ENCODE peak calls at places on chromosomes 7 and 10, in eight cellular contexts. J is cardiac muscle cell; Q is endothelial cell of umbilical vein; R is CD8-positive, alpha-beta memory T cell; G is pancreas; M is left lung; K is endodermal cell; W is H7. C is an unnamed sample.

GRCh38 chr10:128275405-128275804 is 149.2 kb upstream of the MKI67 start:
- DNase-seq in J (no peak), Q (no peak), R (no peak), G (no peak), M (no peak), K (no peak), W (no peak), C (no peak)

GRCh38 chr7:47415289-47416212 is 166.4 kb downstream of the TNS3 start:
- DNase-seq in J (no peak), Q (no peak), R (no peak), G (no peak), M (no peak), K (peak; percentile 12), W (no peak), C (no peak)

GRCh38 chr10:43872644-43873043 is 224.0 kb upstream of the ZNF32 start:
- DNase-seq in J (no peak), Q (no peak), R (no peak), G (no peak), M (no peak), K (no peak), W (no peak), C (no peak)

GRCh38 chr7:36021367-36021766 is 131.7 kb upstream of the EEPD1 start:
- DNase-seq in J (peak; percentile 48), Q (peak; percentile 23), R (no peak), G (no peak), M (no peak), K (peak; percentile 81), W (peak; percentile 69), C (no peak)

GRCh38 chr10:88735661-88736060 is 24.2 kb upstream of the LIPN start:
- DNase-seq in J (peak; percentile 7), Q (no peak), R (no peak), G (no peak), M (no peak), K (no peak), W (no peak), C (peak; percentile 56)

GRCh38 chr7:5510426-5511045 is 86.9 kb upstream of the TNRC18 start:
- DNase-seq in J (no peak), Q (no peak), R (no peak), G (no peak), M (no peak), K (no peak), W (no peak), C (no peak)

GRCh38 chr7:52017802-52018679 is 701.4 kb upstream of the COBL start:
- DNase-seq in J (no peak), Q (peak; percentile 18), R (no peak), G (peak; percentile 27), M (no peak), K (peak; percentile 91), W (peak; percentile 29), C (no peak)

GRCh38 chr10:68981074-68981473 is 7.5 kb upstream of the KIFBP start:
- DNase-seq in J (peak; percentile 19), Q (no peak), R (no peak), G (no peak), M (no peak), K (no peak), W (no peak), C (no peak)

GRCh38 chr7:38699481-38699880 is 68.3 kb upstream of the AMPH start:
- DNase-seq in J (peak; percentile 70), Q (no peak), R (no peak), G (no peak), M (no peak), K (no peak), W (no peak), C (no peak)

GRCh38 chr10:67549390-67549789 is 146.6 kb downstream of the CTNNA3 start:
- DNase-seq in J (peak; percentile 37), Q (peak; percentile 12), R (no peak), G (no peak), M (no peak), K (no peak), W (no peak), C (no peak)

GRCh38 chr10:124697837-124698559 is 46.2 kb downstream of the FAM53B start:
- DNase-seq in J (no peak), Q (no peak), R (no peak), G (no peak), M (no peak), K (no peak), W (peak; percentile 79), C (no peak)

GRCh38 chr10:5888843-5889623 is 660 bp downstream of the ANKRD16 start:
- DNase-seq in J (peak; percentile 23), Q (peak; percentile 52), R (peak; percentile 40), G (peak; percentile 56), M (peak; percentile 42), K (peak; percentile 87), W (peak; percentile 84), C (peak; percentile 32)

GRCh38 chr10:17003666-17004065 is 125.9 kb downstream of the CUBN start:
- DNase-seq in J (no peak), Q (no peak), R (no peak), G (no peak), M (no peak), K (peak; percentile 57), W (no peak), C (no peak)

GRCh38 chr7:66865290-66865864 is 55.6 kb upstream of the TMEM248 start:
- DNase-seq in J (no peak), Q (no peak), R (no peak), G (no peak), M (no peak), K (no peak), W (no peak), C (no peak)

GRCh38 chr10:59006511-59007306 is 169.7 kb upstream of the PHYHIPL start:
- DNase-seq in J (peak; percentile 81), Q (no peak), R (no peak), G (peak; percentile 58), M (no peak), K (no peak), W (no peak), C (peak; percentile 32)

GRCh38 chr10:11164806-11165590 is 147.3 kb downstream of the CELF2 start:
- DNase-seq in J (peak; percentile 84), Q (peak; percentile 61), R (peak; percentile 69), G (no peak), M (peak; percentile 72), K (peak; percentile 79), W (peak; percentile 71), C (peak; percentile 0)

DNA sequence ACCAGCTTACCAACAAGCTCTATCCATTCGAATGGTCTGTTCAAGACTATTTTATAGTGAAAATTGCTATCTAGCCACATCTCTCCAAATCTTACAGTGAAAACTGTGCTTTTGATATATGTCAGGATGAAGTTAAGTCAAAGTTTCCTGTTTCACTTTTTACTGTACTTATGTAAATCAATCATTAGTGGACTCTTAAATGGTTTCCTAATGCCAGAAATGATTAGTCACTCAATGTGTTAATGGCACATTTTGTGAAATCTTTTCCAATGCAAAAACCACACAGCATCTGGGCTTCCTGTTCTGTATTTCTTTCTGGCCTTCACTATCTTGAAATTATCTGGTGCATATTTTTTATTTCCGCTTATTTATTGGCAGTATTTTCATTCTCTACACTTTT is 87.3 kb upstream of the STEAP1B start:
- DNase-seq in J (peak; percentile 77), Q (peak; percentile 91), R (no peak), G (no peak), M (no peak), K (no peak), W (no peak), C (no peak)
- H3K36me3 ChIP-seq in J (no peaks in the 10 kb centered on the region), Q (no peaks in the 10 kb centered on the region), R (no peaks in the 10 kb centered on the region), G (no peaks in the 10 kb centered on the region), M (no peaks in the 10 kb centered on the region), K (peaks cover 4% of the 10 kb centered on the region), W (no peaks in the 10 kb centered on the region), C (no peaks in the 10 kb centered on the region)

GRCh38 chr7:869348-869747 is 7.0 kb upstream of the GET4 start:
- DNase-seq in J (no peak), Q (no peak), R (no peak), G (no peak), M (no peak), K (no peak), W (no peak), C (no peak)

GRCh38 chr7:867001-867405 is 9.4 kb upstream of the GET4 start:
- DNase-seq in J (no peak), Q (peak; percentile 92), R (no peak), G (peak; percentile 31), M (no peak), K (no peak), W (no peak), C (no peak)

GRCh38 chr7:865921-866320 is 10.4 kb upstream of the GET4 start:
- DNase-seq in J (no peak), Q (no peak), R (no peak), G (no peak), M (no peak), K (no peak), W (no peak), C (no peak)

GRCh38 chr7:868189-868486 is 8.2 kb upstream of the GET4 start:
- DNase-seq in J (no peak), Q (no peak), R (no peak), G (no peak), M (no peak), K (no peak), W (no peak), C (no peak)

DNA sequence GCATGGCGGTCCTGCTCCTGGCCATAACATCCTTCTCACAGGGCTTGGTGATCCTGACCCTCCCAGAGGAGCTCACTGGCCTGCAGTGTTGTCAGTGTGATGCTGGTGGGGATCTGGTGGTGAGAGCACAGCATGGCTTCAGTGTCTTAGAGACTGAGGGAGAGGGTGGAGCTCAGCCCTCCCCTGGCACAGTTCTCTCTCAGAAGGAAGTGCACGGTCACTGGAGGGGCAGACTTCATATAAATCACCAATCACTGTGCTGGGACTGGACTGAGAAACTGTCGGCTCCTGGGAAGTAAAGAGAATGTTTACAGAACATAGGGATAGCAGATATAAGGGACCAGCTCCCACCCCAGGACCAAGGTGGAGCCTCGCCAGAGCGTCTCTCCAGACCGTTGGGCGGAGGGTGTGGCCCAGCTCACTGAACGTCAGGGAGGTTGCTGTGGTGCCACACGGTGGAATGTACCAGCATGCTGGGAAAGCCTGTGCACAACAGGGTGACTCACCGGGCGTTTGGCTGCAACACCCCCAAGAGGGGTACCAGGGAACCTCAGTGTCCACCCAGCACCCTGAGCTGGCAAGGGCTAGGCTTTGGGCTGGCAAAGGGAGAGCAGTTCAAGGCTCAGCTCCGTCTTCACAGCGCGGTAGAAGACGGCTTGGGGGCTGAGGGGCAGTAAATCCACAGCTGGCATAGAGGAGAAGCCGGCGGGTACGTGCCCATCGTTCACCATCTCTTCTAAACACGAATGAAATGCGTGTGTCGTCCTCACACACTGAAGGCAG is 8.8 kb upstream of the GET4 start:
- DNase-seq in J (no peak), Q (peak; percentile 69), R (no peak), G (no peak), M (no peak), K (no peak), W (no peak), C (peak; percentile 53)
- H3K36me3 ChIP-seq in J (peaks cover 37% of the 10 kb centered on the region), Q (peaks cover 2% of the 10 kb centered on the region), R (peaks cover 24% of the 10 kb centered on the region), G (peaks cover 2% of the 10 kb centered on the region), M (no peaks in the 10 kb centered on the region), K (peaks cover 73% of the 10 kb centered on the region), W (peaks cover 30% of the 10 kb centered on the region), C (peaks cover 11% of the 10 kb centered on the region)

DNA sequence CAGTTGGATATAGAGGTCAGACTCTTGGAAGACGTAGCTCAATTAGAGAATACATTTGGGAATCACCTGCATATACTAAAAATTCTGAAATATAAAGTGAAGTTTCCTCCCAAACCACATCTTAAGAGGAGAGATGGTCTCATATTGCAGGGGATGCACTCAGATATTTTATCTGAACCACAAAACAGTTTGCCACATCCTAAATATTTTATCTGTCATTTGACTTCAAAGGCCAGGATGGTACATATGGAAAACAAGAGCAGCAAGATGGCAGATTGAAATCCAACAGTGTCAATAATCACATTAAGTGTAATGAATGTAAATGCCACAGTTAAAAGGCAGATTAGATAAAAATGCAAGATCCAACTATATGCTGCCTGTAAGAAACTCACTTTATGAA is 97.1 kb downstream of the GALNT11 start:
- DNase-seq in J (no peak), Q (no peak), R (no peak), G (no peak), M (no peak), K (no peak), W (no peak), C (no peak)
- H3K36me3 ChIP-seq in J (peaks cover 49% of the 10 kb centered on the region), Q (peaks cover 15% of the 10 kb centered on the region), R (peaks cover 46% of the 10 kb centered on the region), G (peaks cover 26% of the 10 kb centered on the region), M (no peaks in the 10 kb centered on the region), K (peaks cover 98% of the 10 kb centered on the region), W (peaks cover 12% of the 10 kb centered on the region), C (peaks cover 28% of the 10 kb centered on the region)

GRCh38 chr7:100363098-100363497 is 5.2 kb downstream of the PILRB start:
- DNase-seq in J (no peak), Q (no peak), R (no peak), G (no peak), M (no peak), K (no peak), W (no peak), C (no peak)
- H3K36me3 ChIP-seq in J (peaks cover 42% of the 10 kb centered on the region), Q (peaks cover 2% of the 10 kb centered on the region), R (peaks cover 33% of the 10 kb centered on the region), G (peaks cover 24% of the 10 kb centered on the region), M (no peaks in the 10 kb centered on the region), K (peaks cover 61% of the 10 kb centered on the region), W (peaks cover 20% of the 10 kb centered on the region), C (peaks cover 18% of the 10 kb centered on the region)

C was measured in mammary epithelial cell.